ENCODE peak calls at places on chromosome 13, in six cellular contexts. B is choroid plexus epithelial cell; F is naive thymus-derived CD8-positive, alpha-beta T cell; X is neuronal stem cell; Y is activated T-cell treated with anti-CD3 and anti-CD28 coated beads for 1 hour; A is activated CD4-positive, alpha-beta T cell treated with anti-CD3 and anti-CD28 coated beads, Interleukin-2, amount 50 U/mL, for 48 hours. Z is an unnamed sample.

GRCh38 chr13:100547805-100548204 is 40.8 kb downstream of the GGACT start:
- DNase-seq in F (no peak), B (no peak), Y (no peak), A (no peak), X (no peak), Z (no peak)

GRCh38 chr13:39968646-39969475 is 313.4 kb downstream of the COG6 start:
- DNase-seq in A (no peak), X (no peak), F (no peak), B (no peak), Y (no peak), Z (no peak)

GRCh38 chr13:105513448-105513847 is 1022.0 kb downstream of the EFNB2 start:
- DNase-seq in Y (no peak), B (peak; percentile 3), A (no peak), F (no peak), X (no peak), Z (no peak)

GRCh38 chr13:33193428-33193974 is 92.1 kb downstream of the STARD13 start:
- DNase-seq in X (peak; percentile 33), A (no peak), F (no peak), B (peak; percentile 76), Y (no peak), Z (no peak)

GRCh38 chr13:51006067-51006800 is 96.6 kb downstream of the RNASEH2B start:
- DNase-seq in Y (no peak), A (no peak), X (no peak), F (no peak), B (no peak), Z (no peak)

GRCh38 chr13:41942462-41943094 is 18.3 kb downstream of the VWA8 start:
- DNase-seq in X (peak; percentile 31), A (no peak), B (peak; percentile 87), F (no peak), Y (no peak), Z (no peak)

GRCh38 chr13:99386911-99387788 is 80.0 kb upstream of the GPR183 start:
- DNase-seq in B (peak; percentile 37), X (peak; percentile 43), A (peak; percentile 96), Y (peak; percentile 90), F (peak; percentile 87), Z (peak; percentile 75)

GRCh38 chr13:73057284-73058025 is 1.4 kb upstream of the KLF5 start:
- DNase-seq in X (no peak), B (no peak), A (no peak), F (no peak), Y (no peak), Z (no peak)

GRCh38 chr13:33875658-33876401 is 57.9 kb downstream of the RFC3 start:
- DNase-seq in X (no peak), A (no peak), Y (no peak), F (no peak), B (no peak), Z (no peak)

GRCh38 chr13:51769455-51770127 is 34.4 kb downstream of the DHRS12 start:
- DNase-seq in F (no peak), X (no peak), Y (no peak), B (peak; percentile 26), A (no peak), Z (no peak)

GRCh38 chr13:71864981-71865857 is 1.8 kb downstream of the DACH1 start:
- DNase-seq in A (no peak), X (no peak), B (no peak), F (no peak), Y (no peak), Z (no peak)

GRCh38 chr13:98897706-98898105 is 80.2 kb downstream of the DOCK9 start:
- DNase-seq in A (no peak), X (no peak), B (no peak), F (no peak), Y (no peak), Z (no peak)

GRCh38 chr13:46866150-46866549 is 30.7 kb downstream of the HTR2A start:
- DNase-seq in X (no peak), B (peak; percentile 87), F (no peak), Y (no peak), A (no peak), Z (no peak)

GRCh38 chr13:24613128-24613527 is 67.1 kb upstream of the ATP12A start:
- DNase-seq in X (no peak), F (no peak), A (no peak), B (no peak), Y (no peak), Z (no peak)

GRCh38 chr13:100789481-100789880 is 114.9 kb upstream of the TMTC4 start:
- DNase-seq in F (no peak), Y (no peak), A (no peak), X (no peak), B (peak; percentile 28), Z (no peak)

GRCh38 chr13:86946734-86947133 is 724.4 kb upstream of the SLITRK5 start:
- DNase-seq in B (no peak), X (no peak), A (no peak), Y (no peak), F (no peak), Z (no peak)

GRCh38 chr13:107554355-107554905 is 660.9 kb downstream of the LIG4 start:
- DNase-seq in B (no peak), Y (no peak), X (no peak), F (no peak), A (no peak), Z (no peak)

Z was measured in activated gamma-delta T cell treated with anti-CD3 and anti-CD28 coated beads, Interleukin-2, amount 50 U/mL, for 16 hours.